ENCODE peak calls at places on chromosomes 6 and 20, in six cellular contexts. U is lower lobe of right lung, K is nephron progenitor cell, P is AG09309, T is GM13976, N is kidney. S is an unnamed sample.

GRCh38 chr6:30213654-30213998 is 420 bp upstream of the TRIM26 start:
- DNase-seq in N (no peak), K (no peak), T (no peak), U (no peak), P (no peak), S (no peak)

GRCh38 chr6:31815025-31815838 is at the start of the genes HSPA1A and HSPA1L:
- DNase-seq in U (peak), N (peak), K (peak), T (peak), P (peak), S (no peak)

GRCh38 chr6:4281341-4282293 is 146.2 kb upstream of the ECI2 start:
- DNase-seq in K (peak), N (peak), T (peak), U (peak), P (no peak), S (no peak)

GRCh38 chr20:3420211-3420707 is 12.8 kb upstream of the DNAAF9 start:
- DNase-seq in P (peak), K (no peak), T (peak), U (peak), N (no peak), S (no peak)

GRCh38 chr6:788058-788457 is 95.1 kb upstream of the EXOC2 start:
- DNase-seq in T (no peak), P (no peak), K (no peak), N (no peak), U (no peak), S (no peak)

GRCh38 chr20:17169575-17170136 is 57.2 kb upstream of the PCSK2 start:
- DNase-seq in N (no peak), P (no peak), U (no peak), T (no peak), K (no peak), S (no peak)

GRCh38 chr20:41978246-41978790 is 360.1 kb upstream of the CHD6 start:
- DNase-seq in K (no peak), N (no peak), P (no peak), T (no peak), U (no peak), S (no peak)

GRCh38 chr20:11777861-11778570 is 139.7 kb upstream of the BTBD3 start:
- DNase-seq in N (no peak), U (no peak), P (no peak), T (no peak), K (no peak), S (no peak)

GRCh38 chr20:25017257-25017803 is 24.8 kb upstream of the APMAP start:
- DNase-seq in U (peak), K (no peak), N (peak), P (no peak), T (no peak), S (peak)

GRCh38 chr6:80548496-80548895 is 442.0 kb downstream of the BCKDHB start:
- DNase-seq in K (no peak), T (no peak), U (no peak), P (peak), N (no peak), S (no peak)

GRCh38 chr6:149910721-149911151 is 12.2 kb downstream of the RAET1G start:
- DNase-seq in T (no peak), P (no peak), N (peak), U (no peak), K (no peak), S (peak)

GRCh38 chr6:54173084-54173483 is 61.8 kb downstream of the MLIP start:
- DNase-seq in U (no peak), P (no peak), T (no peak), N (no peak), K (no peak), S (no peak)

GRCh38 chr6:150005761-150006651 is 19.3 kb downstream of the RAET1L start:
- DNase-seq in N (no peak), T (no peak), K (no peak), U (no peak), P (no peak), S (no peak)

GRCh38 chr6:77324851-77325250 is 138.4 kb downstream of the HTR1B start:
- DNase-seq in N (no peak), K (no peak), P (no peak), T (no peak), U (no peak), S (no peak)

GRCh38 chr6:24460966-24461365 is 28.4 kb downstream of the GPLD1 start:
- DNase-seq in T (no peak), P (no peak), K (no peak), N (no peak), U (no peak), S (no peak)

GRCh38 chr6:107991939-107992560 is 34.0 kb upstream of the SEC63 start:
- DNase-seq in U (no peak), P (no peak), N (no peak), T (no peak), K (no peak), S (no peak)

GRCh38 chr20:8670900-8671229 is 398.0 kb upstream of the PLCB4 start:
- DNase-seq in P (peak), N (no peak), K (no peak), U (no peak), T (no peak), S (no peak)

GRCh38 chr6:14466278-14466677 is 348.7 kb downstream of the CD83 start:
- DNase-seq in U (no peak), K (no peak), N (no peak), T (no peak), P (peak), S (no peak)

GRCh38 chr6:83167726-83168278 is 25.3 kb downstream of the PGM3 start:
- DNase-seq in N (no peak), U (no peak), T (no peak), K (no peak), P (no peak), S (no peak)

GRCh38 chr6:100846276-100846675 is 34.9 kb downstream of the ASCC3 start:
- DNase-seq in U (no peak), N (no peak), T (no peak), P (no peak), K (no peak), S (no peak)

GRCh38 chr6:106757267-106757666 is 127.9 kb downstream of the QRSL1 start:
- DNase-seq in T (no peak), P (no peak), U (no peak), K (no peak), N (no peak), S (no peak)

GRCh38 chr6:134574491-134574890 is 256.6 kb upstream of the SGK1 start:
- DNase-seq in P (no peak), U (no peak), T (no peak), K (no peak), N (no peak), S (no peak)

GRCh38 chr20:51481311-51481997 is 61.1 kb downstream of the NFATC2 start:
- DNase-seq in P (no peak), N (no peak), K (no peak), U (no peak), T (peak), S (no peak)

GRCh38 chr6:21587925-21588811 is 5.4 kb upstream of the SOX4 start:
- DNase-seq in N (peak), T (peak), K (peak), P (no peak), U (peak), S (no peak)
- TF ChIP-seq CTCF in N (no peak), T (no peak), K (no peak), P (no peak), U (no peak), S (no peak)

DNA sequence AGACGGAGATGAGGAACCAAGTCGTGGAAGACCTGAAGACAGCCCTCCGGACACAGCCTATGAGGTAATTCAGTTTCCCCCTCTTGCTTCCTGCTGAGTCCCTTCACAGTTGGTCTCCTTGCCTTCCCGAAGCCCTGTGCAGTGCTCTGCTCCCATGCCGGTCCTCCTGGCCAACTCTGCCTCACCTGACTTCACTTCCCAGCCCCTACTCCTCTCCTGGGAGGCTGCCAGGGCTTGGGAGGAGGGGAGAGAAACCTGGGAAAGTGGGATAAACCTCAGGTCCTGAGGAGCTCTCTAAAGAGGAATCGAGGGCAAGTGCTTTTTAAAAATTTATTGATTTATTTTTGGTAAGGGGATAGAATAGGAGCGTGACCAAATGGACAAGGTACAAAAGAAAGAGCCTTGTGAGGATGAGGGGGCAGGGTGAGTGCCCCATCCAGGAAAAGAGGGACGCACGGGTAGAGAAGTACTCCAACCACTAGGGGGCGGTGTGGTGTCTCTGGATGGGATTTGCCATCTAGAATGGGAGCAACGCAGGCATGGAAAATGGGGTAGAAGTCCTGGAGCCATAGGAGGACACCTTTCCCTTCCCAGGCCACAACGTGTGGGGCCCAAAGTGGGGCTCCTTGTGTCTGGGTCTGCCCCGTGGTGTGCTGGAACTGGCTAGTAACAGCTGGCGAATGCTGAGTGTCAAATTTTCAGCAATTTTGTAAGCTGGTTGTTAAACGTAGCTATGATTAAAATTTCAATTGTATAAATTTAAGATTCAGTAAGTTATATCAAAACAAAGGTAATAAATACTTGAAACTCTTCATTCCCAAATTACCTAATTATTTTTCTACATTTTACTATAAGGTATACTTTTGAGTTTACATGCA is 69.0 kb downstream of the MOCS1 start:
- DNase-seq in U (peak), T (peak), P (peak), K (peak), N (peak), S (no peak)
- TF ChIP-seq CTCF in U (peak), T (peak), P (peak), K (peak), N (peak), S (peak)

GRCh38 chr6:144063744-144064401 is 31.5 kb downstream of the SF3B5 start:
- DNase-seq in T (peak), K (peak), N (peak), P (no peak), U (peak), S (no peak)
- TF ChIP-seq CTCF in T (peak), K (no peak), N (no peak), P (no peak), U (peak), S (peak)

DNA sequence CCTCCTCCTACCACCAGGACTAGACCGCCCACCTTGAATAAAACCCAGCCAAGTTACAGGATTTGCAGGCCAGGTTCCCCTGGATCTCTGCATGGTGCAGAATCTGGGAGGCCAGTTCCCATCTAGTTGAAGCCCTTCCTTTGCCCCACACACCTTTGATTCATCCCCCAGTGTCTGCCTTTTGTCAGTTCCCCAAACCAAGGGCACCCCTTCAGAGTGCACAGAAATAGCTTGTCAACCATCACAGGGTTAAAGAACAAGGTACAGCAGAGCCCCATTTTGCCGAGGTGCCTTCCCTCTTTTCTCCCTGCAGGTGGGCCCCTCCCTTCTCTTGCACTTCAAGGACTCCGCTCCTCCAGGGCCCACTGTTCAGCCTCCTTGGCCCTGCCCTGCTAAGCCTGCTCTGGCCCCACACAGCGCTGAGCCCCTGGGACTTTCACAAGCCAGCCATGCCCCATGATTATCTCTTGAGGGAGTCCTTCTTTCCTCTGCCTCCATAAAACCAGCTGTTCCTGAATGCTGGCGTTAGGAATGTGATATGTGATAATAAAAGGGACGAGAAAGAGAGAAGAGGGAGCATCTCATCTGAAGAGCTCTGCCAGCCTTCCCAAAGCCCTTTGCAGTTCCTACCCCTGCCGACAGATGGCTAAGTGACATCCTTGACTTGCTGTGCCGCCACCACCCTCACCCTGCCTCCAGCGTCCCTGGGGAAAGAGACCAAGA is 280.3 kb downstream of the CDC5L start:
- DNase-seq in U (no peak), N (no peak), K (peak), P (no peak), T (no peak), S (no peak)
- TF ChIP-seq CTCF in U (peak), N (peak), K (peak), P (no peak), T (no peak), S (peak)

GRCh38 chr20:35288325-35289060 is 3.7 kb downstream of the FAM83C start:
- DNase-seq in N (no peak), P (no peak), U (no peak), T (no peak), K (no peak), S (no peak)

GRCh38 chr20:35286077-35286898 is 1.7 kb upstream of the EIF6 start:
- DNase-seq in P (no peak), T (no peak), K (no peak), N (no peak), U (no peak), S (no peak)

GRCh38 chr20:35285806-35286076 is 1.2 kb upstream of the EIF6 start:
- DNase-seq in K (no peak), T (no peak), N (no peak), U (no peak), P (no peak), S (no peak)

GRCh38 chr20:35286899-35287508 is 2.4 kb upstream of the EIF6 start:
- DNase-seq in N (no peak), U (no peak), K (no peak), T (no peak), P (no peak), S (no peak)

DNA sequence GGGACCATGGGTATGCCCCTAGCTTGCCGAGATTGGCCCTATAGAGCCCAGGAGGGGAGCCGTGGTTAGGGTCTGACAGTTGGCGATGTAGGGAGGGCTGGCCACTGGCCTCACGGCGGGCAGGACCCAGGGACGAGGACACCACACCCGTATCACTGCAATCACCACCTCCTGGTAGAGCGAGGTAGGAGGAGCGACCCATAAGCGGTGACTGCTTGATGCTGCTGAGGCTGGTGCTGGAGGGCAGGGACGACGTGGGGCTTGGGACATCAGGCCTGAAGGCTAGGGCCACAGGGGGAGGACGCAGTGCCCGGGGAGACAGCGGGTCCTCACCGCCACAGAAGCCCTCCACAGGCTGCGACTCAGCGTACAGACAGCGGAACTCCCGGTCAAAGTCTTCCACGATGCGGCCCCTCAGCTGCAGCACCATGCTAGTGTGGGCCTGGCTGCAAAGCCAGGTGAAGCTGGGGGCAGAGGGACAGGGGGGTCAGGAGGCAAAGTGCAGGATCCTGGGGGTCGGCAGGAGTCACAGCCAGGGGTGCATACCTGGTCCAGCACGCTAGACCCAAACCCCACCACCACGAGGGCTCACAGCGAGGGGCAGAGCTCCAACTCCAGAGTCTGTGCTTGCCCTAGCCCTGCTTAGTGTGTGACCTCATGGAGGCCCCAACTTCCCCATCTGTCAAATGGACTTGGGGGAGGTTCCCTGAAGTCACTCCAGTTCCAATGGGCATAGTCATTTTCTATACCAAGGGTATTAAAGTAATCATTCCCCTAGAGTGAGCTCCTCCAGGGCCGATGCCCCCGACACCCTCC is 3.1 kb upstream of the EIF6 start:
- DNase-seq in U (no peak), P (no peak), N (no peak), T (no peak), K (no peak), S (no peak)
- TF ChIP-seq CTCF in U (no peak), P (no peak), N (no peak), T (no peak), K (no peak), S (no peak)

GRCh38 chr20:63172726-63173125 is 43.2 kb downstream of the YTHDF1 start:
- DNase-seq in P (no peak), N (no peak), K (no peak), U (no peak), T (no peak), S (no peak)
- TF ChIP-seq CTCF in P (no peak), N (no peak), K (no peak), U (no peak), T (peak), S (no peak)

GRCh38 chr20:2237059-2237458 is 58.7 kb upstream of the TGM3 start:
- DNase-seq in P (peak), U (no peak), N (no peak), T (no peak), K (no peak), S (no peak)
- TF ChIP-seq CTCF in P (peak), U (no peak), N (no peak), T (no peak), K (no peak), S (peak)

GRCh38 chr6:6221829-6222535 is 98.5 kb downstream of the F13A1 start:
- DNase-seq in N (no peak), P (no peak), T (no peak), U (no peak), K (peak), S (no peak)
- TF ChIP-seq CTCF in N (peak), P (no peak), T (no peak), U (peak), K (peak), S (peak)

GRCh38 chr6:49453221-49453620 is 9.8 kb downstream of the MMUT start:
- DNase-seq in K (no peak), U (no peak), T (no peak), P (no peak), N (no peak), S (no peak)
- TF ChIP-seq CTCF in K (peak), U (peak), T (no peak), P (peak), N (no peak), S (peak)

DNA sequence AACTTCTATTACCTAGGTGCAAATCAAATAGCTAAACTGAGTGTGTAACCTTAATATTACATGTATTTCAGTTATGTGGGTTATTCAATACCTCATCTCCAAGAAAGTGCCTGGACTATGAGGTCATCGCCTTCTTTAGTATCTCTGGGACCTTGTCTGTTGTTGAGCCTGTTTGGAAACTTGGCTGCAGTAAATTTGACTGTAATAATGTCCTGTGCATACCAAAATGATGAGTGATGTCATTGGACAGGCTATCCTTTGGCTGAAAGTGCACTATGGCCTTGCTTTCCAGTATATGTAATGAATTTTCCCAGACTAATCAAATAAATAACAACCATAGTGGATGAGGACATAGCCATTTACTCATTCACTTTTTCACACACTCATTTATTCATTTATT is 455.1 kb downstream of the ADGRB3 start:
- DNase-seq in N (no peak), U (no peak), P (no peak), T (no peak), K (no peak), S (no peak)
- TF ChIP-seq CTCF in N (no peak), U (no peak), P (no peak), T (no peak), K (no peak), S (no peak)